ENCODE peak calls at places on chromosome 7, in five cellular contexts. A, Q, U, D and K are unnamed samples.
A peak's percentile ranks its signal among the peaks of the same experiment; 100 is the strongest.

GRCh38 chr7:129635300-129636029 is 23.9 kb downstream of the NRF1 start:
- DNase-seq in A (peak; percentile 41), Q (peak; percentile 29), U (peak; percentile 63), D (peak; percentile 78), K (peak; percentile 75)

GRCh38 chr7:115941703-115942268 is 88.8 kb downstream of the TFEC start:
- DNase-seq in A (no peak), Q (no peak), U (no peak), D (no peak), K (no peak)

GRCh38 chr7:16849295-16850148 is 32.3 kb downstream of the AGR3 start:
- DNase-seq in A (no peak), Q (no peak), U (no peak), D (no peak), K (no peak)

GRCh38 chr7:73703985-73704639 is 15.4 kb downstream of the STX1A start:
- DNase-seq in A (peak; percentile 63), Q (peak; percentile 45), U (no peak), D (peak; percentile 40), K (peak; percentile 67)

GRCh38 chr7:81210092-81211064 is 291.5 kb upstream of the SEMA3C start:
- DNase-seq in A (no peak), Q (no peak), U (no peak), D (no peak), K (no peak)

GRCh38 chr7:155531686-155532085 is 14.7 kb downstream of the CNPY1 start:
- DNase-seq in A (no peak), Q (no peak), U (no peak), D (no peak), K (peak; percentile 42)

GRCh38 chr7:106986450-106986977 is 58.0 kb upstream of the PRKAR2B start:
- DNase-seq in A (no peak), Q (no peak), U (no peak), D (no peak), K (no peak)

GRCh38 chr7:102005933-102006332 is 188.5 kb downstream of the CUX1 start:
- DNase-seq in A (no peak), Q (no peak), U (no peak), D (no peak), K (no peak)

GRCh38 chr7:55280031-55280454 is 85.1 kb upstream of the LANCL2 start:
- DNase-seq in A (peak; percentile 53), Q (peak; percentile 24), U (no peak), D (peak; percentile 75), K (peak; percentile 76)

GRCh38 chr7:12194426-12194825 is 16.7 kb upstream of the TMEM106B start:
- DNase-seq in A (no peak), Q (no peak), U (no peak), D (no peak), K (no peak)

GRCh38 chr7:74627699-74628411 is 29.7 kb upstream of the GTF2I start:
- DNase-seq in A (no peak), Q (no peak), U (no peak), D (peak; percentile 63), K (peak; percentile 95)

GRCh38 chr7:25402528-25402927 is 174.2 kb upstream of the NPVF start:
- DNase-seq in A (no peak), Q (no peak), U (no peak), D (no peak), K (no peak)

GRCh38 chr7:151673216-151673615 is 153.5 kb upstream of the RHEB start:
- DNase-seq in A (no peak), Q (no peak), U (no peak), D (peak; percentile 37), K (no peak)

GRCh38 chr7:86942081-86942480 is 117.4 kb downstream of the ELAPOR2 start:
- DNase-seq in A (no peak), Q (no peak), U (no peak), D (no peak), K (no peak)

GRCh38 chr7:42227931-42228591 is 8.9 kb downstream of the GLI3 start:
- DNase-seq in A (peak; percentile 56), Q (peak; percentile 36), U (peak; percentile 71), D (no peak), K (no peak)

GRCh38 chr7:95601324-95601723 is 5.0 kb upstream of the PDK4 start:
- DNase-seq in A (no peak), Q (no peak), U (no peak), D (no peak), K (no peak)

GRCh38 chr7:135240446-135240845 is 6.8 kb downstream of the STRA8 start:
- DNase-seq in A (no peak), Q (no peak), U (no peak), D (no peak), K (no peak)

GRCh38 chr7:90165724-90166123 is 11.5 kb downstream of the STEAP1 start:
- DNase-seq in A (no peak), Q (no peak), U (no peak), D (no peak), K (no peak)

GRCh38 chr7:43465581-43466554 is 117.0 kb upstream of the STK17A start:
- DNase-seq in A (no peak), Q (no peak), U (no peak), D (no peak), K (no peak)

GRCh38 chr7:106683941-106684340 is 23.0 kb upstream of the CCDC71L start:
- DNase-seq in A (no peak), Q (no peak), U (no peak), D (no peak), K (no peak)

GRCh38 chr7:104980440-104980839 is 33.6 kb upstream of the KMT2E start:
- DNase-seq in A (no peak), Q (no peak), U (no peak), D (no peak), K (no peak)

GRCh38 chr7:14048889-14049288 is 59.4 kb upstream of the ETV1 start:
- DNase-seq in A (no peak), Q (no peak), U (no peak), D (no peak), K (no peak)

GRCh38 chr7:104972510-104972909 is 41.5 kb upstream of the KMT2E start:
- DNase-seq in A (no peak), Q (no peak), U (no peak), D (no peak), K (no peak)

GRCh38 chr7:130897515-130898419 is 163.8 kb upstream of the KLF14 start:
- DNase-seq in A (no peak), Q (no peak), U (no peak), D (no peak), K (no peak)

GRCh38 chr7:28200598-28200997 is 20.0 kb upstream of the JAZF1 start:
- DNase-seq in A (no peak), Q (no peak), U (no peak), D (no peak), K (no peak)

GRCh38 chr7:93569189-93569588 is 5.3 kb downstream of the CALCR start:
- DNase-seq in A (no peak), Q (no peak), U (no peak), D (no peak), K (no peak)

GRCh38 chr7:13524076-13524475 is 465.4 kb downstream of the ETV1 start:
- DNase-seq in A (no peak), Q (no peak), U (no peak), D (peak; percentile 6), K (no peak)

GRCh38 chr7:76069238-76069638 is 21.3 kb downstream of the MDH2 start:
- DNase-seq in A (peak; percentile 66), Q (peak; percentile 74), U (peak; percentile 80), D (peak; percentile 55), K (peak; percentile 41)

GRCh38 chr7:80681272-80681885 is 42.9 kb downstream of the CD36 start:
- DNase-seq in A (no peak), Q (no peak), U (no peak), D (no peak), K (no peak)

GRCh38 chr7:101212014-101212413 is 5.4 kb downstream of the PLOD3 start:
- DNase-seq in A (no peak), Q (no peak), U (no peak), D (no peak), K (no peak)

GRCh38 chr7:12102101-12102500 is 109.0 kb upstream of the TMEM106B start:
- DNase-seq in A (no peak), Q (no peak), U (no peak), D (no peak), K (no peak)

GRCh38 chr7:66747385-66748126 is 7.0 kb downstream of the RABGEF1 start:
- DNase-seq in A (no peak), Q (no peak), U (no peak), D (no peak), K (no peak)
- H3K27ac ChIP-seq in A (no peak overlapping the region), Q (peak overlapping the region; percentile 45), U (no peak overlapping the region), D (no peak overlapping the region), K (no peak overlapping the region)

DNA sequence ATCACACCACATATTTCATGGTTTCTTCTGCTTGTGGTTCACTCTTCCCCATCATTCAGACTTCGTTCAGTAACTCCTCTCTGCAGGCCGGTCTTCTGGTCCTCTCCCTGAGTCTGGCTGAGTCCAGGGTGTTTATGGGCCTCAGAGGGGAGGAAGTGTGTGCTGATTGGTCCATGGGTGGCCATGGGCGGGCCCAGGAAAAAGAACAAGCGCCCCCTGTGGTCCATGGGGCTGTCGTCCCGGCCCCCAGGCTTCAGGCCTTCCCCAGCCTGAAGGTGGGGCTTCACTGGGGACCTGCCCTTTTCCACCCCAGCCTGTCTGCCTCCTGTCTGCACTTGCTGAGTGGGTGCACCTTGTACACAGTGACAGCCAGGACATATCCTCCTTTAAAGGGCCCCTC is 123.7 kb downstream of the VIPR2 start:
- DNase-seq in A (no peak), Q (no peak), U (peak; percentile 17), D (no peak), K (no peak)
- H3K4me3 ChIP-seq in A (no peak overlapping the region), Q (no peak overlapping the region), U (no peak overlapping the region), D (no peak overlapping the region), K (no peak overlapping the region)

GRCh38 chr7:1314908-1315450 is 82.3 kb downstream of the UNCX start:
- DNase-seq in A (no peak), Q (peak; percentile 5), U (no peak), D (no peak), K (no peak)

GRCh38 chr7:1313591-1313990 is 80.9 kb downstream of the UNCX start:
- DNase-seq in A (no peak), Q (peak; percentile 3), U (no peak), D (no peak), K (no peak)

GRCh38 chr7:1317654-1318450 is 85.2 kb downstream of the UNCX start:
- DNase-seq in A (no peak), Q (peak; percentile 7), U (no peak), D (no peak), K (no peak)

GRCh38 chr7:1314021-1314907 is 81.6 kb downstream of the UNCX start:
- DNase-seq in A (no peak), Q (peak; percentile 4), U (no peak), D (no peak), K (peak; percentile 7)

GRCh38 chr7:1316086-1316485 is 83.4 kb downstream of the UNCX start:
- DNase-seq in A (no peak), Q (no peak), U (no peak), D (no peak), K (no peak)
- H3K27ac ChIP-seq in A (no peak overlapping the region), Q (no peak overlapping the region), U (no peak overlapping the region), D (no peak overlapping the region), K (no peak overlapping the region)

GRCh38 chr7:2610898-2611297 is 20.9 kb upstream of the TTYH3 start:
- DNase-seq in A (no peak), Q (no peak), U (no peak), D (no peak), K (no peak)

GRCh38 chr7:2607913-2608899 is 23.6 kb upstream of the TTYH3 start:
- DNase-seq in A (no peak), Q (no peak), U (no peak), D (no peak), K (no peak)

GRCh38 chr7:2607122-2607912 is 24.5 kb upstream of the TTYH3 start:
- DNase-seq in A (no peak), Q (peak; percentile 83), U (peak; percentile 88), D (peak; percentile 43), K (peak; percentile 82)

GRCh38 chr7:2610466-2610865 is 21.3 kb upstream of the TTYH3 start:
- DNase-seq in A (no peak), Q (no peak), U (no peak), D (no peak), K (no peak)

GRCh38 chr7:2609001-2609411 is 22.8 kb upstream of the TTYH3 start:
- DNase-seq in A (no peak), Q (no peak), U (no peak), D (peak; percentile 50), K (peak; percentile 46)
- H3K4me3 ChIP-seq in A (no peak overlapping the region), Q (no peak overlapping the region), U (no peak overlapping the region), D (no peak overlapping the region), K (no peak overlapping the region)